ENCODE peak calls at places on chromosome 12, in six cellular contexts. A is AG10803; N is omental fat pad; J is stimulated activated CD4-positive, alpha-beta T cell treated with anti-CD3 and anti-CD28 coated beads, Interleukin-4, amount 100 ng/mL, for 4 hours; U is G401; H is IMR-90. K is an unnamed sample.

GRCh38 chr12:121927798-121928197 is 9.4 kb downstream of the CFAP251 start:
- DNase-seq in N (no peak), A (no peak), U (no peak), H (no peak), J (no peak), K (no peak)

GRCh38 chr12:26630546-26631027 is 202.4 kb downstream of the ITPR2 start:
- DNase-seq in N (no peak), H (peak), J (no peak), U (peak), A (peak), K (no peak)

GRCh38 chr12:14714437-14714836 is 18.0 kb upstream of the GUCY2C start:
- DNase-seq in H (no peak), J (no peak), A (no peak), N (no peak), U (no peak), K (no peak)

GRCh38 chr12:75738486-75738885 is 227.1 kb upstream of the KRR1 start:
- DNase-seq in H (peak), U (no peak), J (peak), A (no peak), N (no peak), K (no peak)

GRCh38 chr12:6791931-6792520 is 2.7 kb downstream of the CD4 start:
- DNase-seq in J (no peak), U (no peak), A (no peak), H (no peak), N (no peak), K (no peak)

GRCh38 chr12:19553177-19553576 is 113.9 kb downstream of the AEBP2 start:
- DNase-seq in H (no peak), A (no peak), N (no peak), U (no peak), J (no peak), K (no peak)

GRCh38 chr12:25644964-25645363 is 91.9 kb upstream of the LMNTD1 start:
- DNase-seq in N (no peak), U (no peak), A (peak), J (no peak), H (no peak), K (no peak)

GRCh38 chr12:57513266-57513665 is 7.0 kb downstream of the DDIT3 start:
- DNase-seq in H (no peak), N (no peak), U (no peak), J (no peak), A (no peak), K (no peak)

GRCh38 chr12:583251-583869 is 79.9 kb downstream of the NINJ2 start:
- DNase-seq in U (no peak), N (no peak), H (no peak), A (no peak), J (no peak), K (peak)

GRCh38 chr12:591167-591570 is 72.1 kb downstream of the NINJ2 start:
- DNase-seq in J (no peak), A (no peak), H (no peak), N (no peak), U (no peak), K (peak)

GRCh38 chr12:1655225-1655788 is 26.3 kb downstream of the WNT5B start:
- DNase-seq in J (no peak), A (no peak), N (no peak), H (no peak), U (no peak), K (no peak)

GRCh38 chr12:50637870-50638481 is 125.9 kb upstream of the ATF1 start:
- DNase-seq in J (no peak), A (peak), H (peak), N (no peak), U (peak), K (no peak)

GRCh38 chr12:22268406-22268805 is 66.1 kb downstream of the ST8SIA1 start:
- DNase-seq in H (no peak), A (no peak), N (no peak), U (no peak), J (no peak), K (no peak)

GRCh38 chr12:62190081-62190480 is 70.1 kb upstream of the USP15 start:
- DNase-seq in A (no peak), H (no peak), U (no peak), N (no peak), J (no peak), K (no peak)

GRCh38 chr12:5505751-5506150 is 73.8 kb downstream of the NTF3 start:
- DNase-seq in J (no peak), A (no peak), H (no peak), U (no peak), N (no peak), K (no peak)

GRCh38 chr12:126404293-126404851 is 1339.1 kb downstream of the AACS start:
- DNase-seq in J (no peak), A (no peak), H (no peak), U (no peak), N (no peak), K (no peak)

K was measured in gastrocnemius medialis.